ENCODE peak calls at places on chromosomes 7 and 10, in eight cellular contexts. S is Caco-2; T is activated CD4-positive, CD25-positive, alpha-beta regulatory T cell; P is T-helper 17 cell; U is stromal cell of bone marrow; C is NCI-H1417; N is GM10248; X is NAMALWA. I is an unnamed sample.

GRCh38 chr7:33039257-33039904 is 23.2 kb downstream of the NT5C3A start:
- DNase-seq in X (peak; percentile 69), C (no peak), U (no peak), S (no peak), N (peak; percentile 30), P (no peak), T (no peak), I (peak; percentile 44)

GRCh38 chr10:29947701-29948060 is 111.7 kb downstream of the JCAD start:
- DNase-seq in U (no peak), X (no peak), T (no peak), C (no peak), N (no peak), P (no peak), S (peak; percentile 20), I (no peak)

GRCh38 chr10:131014271-131014670 is 297.2 kb downstream of the TCERG1L start:
- DNase-seq in T (no peak), S (no peak), U (no peak), P (no peak), X (no peak), N (no peak), C (no peak), I (no peak)

GRCh38 chr10:118002581-118002980 is 44.2 kb downstream of the RAB11FIP2 start:
- DNase-seq in U (no peak), N (no peak), P (no peak), S (no peak), C (no peak), T (no peak), X (no peak), I (no peak)

GRCh38 chr10:123134058-123134914 is 1.5 kb upstream of the HMX3 start:
- DNase-seq in X (no peak), S (no peak), P (no peak), N (peak; percentile 18), U (no peak), C (no peak), T (no peak), I (no peak)

GRCh38 chr7:130489140-130489967 is 2.5 kb upstream of the MEST start:
- DNase-seq in U (no peak), C (no peak), S (peak; percentile 62), T (no peak), N (no peak), X (no peak), P (no peak), I (no peak)

GRCh38 chr10:58177362-58177947 is 90.2 kb downstream of the IPMK start:
- DNase-seq in C (peak; percentile 29), U (no peak), P (no peak), X (peak; percentile 37), N (peak; percentile 24), T (no peak), S (no peak), I (peak; percentile 10)

GRCh38 chr7:118085000-118085399 is 99.0 kb upstream of the LSM8 start:
- DNase-seq in N (no peak), U (no peak), C (no peak), T (no peak), S (no peak), X (no peak), P (no peak), I (no peak)

GRCh38 chr10:11396311-11396960 is 215.0 kb downstream of the USP6NL start:
- DNase-seq in U (no peak), C (no peak), T (no peak), X (no peak), S (no peak), N (no peak), P (no peak), I (no peak)

GRCh38 chr10:113820507-113820906 is 33.4 kb downstream of the DCLRE1A start:
- DNase-seq in S (peak; percentile 52), X (no peak), N (no peak), C (no peak), T (no peak), P (no peak), U (no peak), I (no peak)

GRCh38 chr7:22277375-22277774 is 79.6 kb downstream of the RAPGEF5 start:
- DNase-seq in T (no peak), U (no peak), N (no peak), S (no peak), X (no peak), P (no peak), C (no peak), I (no peak)

GRCh38 chr10:101495324-101495925 is 92.6 kb downstream of the POLL start:
- DNase-seq in U (no peak), N (no peak), P (no peak), X (peak; percentile 36), S (peak; percentile 26), T (no peak), C (peak; percentile 56), I (no peak)

GRCh38 chr10:30751678-30752331 is 122.3 kb upstream of the LYZL2 start:
- DNase-seq in P (no peak), N (peak; percentile 61), S (peak; percentile 76), U (peak; percentile 50), T (peak; percentile 17), C (no peak), X (peak; percentile 59), I (peak; percentile 60)

GRCh38 chr10:68543004-68543918 is 15.9 kb upstream of the SLC25A16 start:
- DNase-seq in U (no peak), P (no peak), C (no peak), X (no peak), N (no peak), T (no peak), S (no peak), I (no peak)

GRCh38 chr7:29806131-29806792 is at the start of gene WIPF3:
- DNase-seq in C (peak; percentile 55), T (no peak), U (no peak), N (peak; percentile 38), S (peak; percentile 71), X (no peak), P (no peak), I (peak; percentile 28)

GRCh38 chr10:60434418-60435046 is 44.9 kb upstream of the ANK3 start:
- DNase-seq in S (peak; percentile 76), X (peak; percentile 56), P (no peak), T (no peak), C (peak; percentile 67), U (no peak), N (peak; percentile 37), I (peak; percentile 22)

GRCh38 chr10:14758994-14759664 is 15.6 kb downstream of the FAM107B start:
- DNase-seq in U (no peak), P (no peak), T (no peak), C (no peak), X (peak; percentile 74), S (no peak), N (no peak), I (no peak)

GRCh38 chr7:31633894-31634494 is 53.0 kb upstream of the PPP1R17 start:
- DNase-seq in C (peak; percentile 89), P (no peak), N (peak; percentile 22), S (peak; percentile 77), X (peak; percentile 42), U (peak; percentile 32), T (no peak), I (no peak)

GRCh38 chr7:2937701-2938513 is 93.8 kb upstream of the GNA12 start:
- DNase-seq in C (no peak), T (no peak), X (no peak), P (no peak), N (no peak), U (no peak), S (no peak), I (no peak)

GRCh38 chr7:120436487-120437060 is 163.6 kb downstream of the KCND2 start:
- DNase-seq in N (no peak), U (no peak), S (no peak), X (peak; percentile 11), T (no peak), C (no peak), P (no peak), I (no peak)

GRCh38 chr7:14836571-14837189 is 65.9 kb downstream of the DGKB start:
- DNase-seq in C (peak; percentile 95), T (no peak), U (peak; percentile 53), S (no peak), X (no peak), N (no peak), P (no peak), I (no peak)

GRCh38 chr10:125151824-125152634 is 8.3 kb downstream of the CTBP2 start:
- DNase-seq in U (no peak), S (no peak), X (no peak), T (no peak), P (no peak), N (no peak), C (peak; percentile 70), I (no peak)

GRCh38 chr10:77774940-77775391 is 137.4 kb upstream of the KCNMA1 start:
- DNase-seq in U (no peak), T (no peak), P (no peak), X (no peak), C (no peak), N (no peak), S (no peak), I (no peak)

GRCh38 chr7:173120-173918 is 19.1 kb upstream of the FAM20C start:
- DNase-seq in S (no peak), U (no peak), N (no peak), P (no peak), C (no peak), T (no peak), X (no peak), I (no peak)

GRCh38 chr10:29780096-29780495 is 145.3 kb upstream of the SVIL start:
- DNase-seq in C (no peak), P (no peak), X (no peak), T (no peak), U (no peak), S (no peak), N (no peak), I (no peak)

GRCh38 chr10:88831709-88832108 is 19.9 kb downstream of the ANKRD22 start:
- DNase-seq in T (no peak), C (peak; percentile 2), N (no peak), P (peak; percentile 12), U (no peak), S (no peak), X (no peak), I (no peak)

GRCh38 chr7:157685430-157686284 is 348.9 kb downstream of the DNAJB6 start:
- DNase-seq in T (no peak), P (no peak), X (no peak), U (no peak), S (no peak), C (no peak), N (no peak), I (no peak)

GRCh38 chr10:18594574-18595156 is 56.7 kb downstream of the NSUN6 start:
- DNase-seq in S (peak; percentile 56), T (no peak), U (no peak), P (no peak), N (no peak), X (peak; percentile 38), C (no peak), I (no peak)

GRCh38 chr10:69684020-69684980 is 54.3 kb downstream of the FAM241B start:
- DNase-seq in X (no peak), N (no peak), S (peak; percentile 77), T (no peak), C (peak; percentile 1), P (no peak), U (peak; percentile 27), I (no peak)

GRCh38 chr7:151672706-151673105 is 153.0 kb upstream of the RHEB start:
- DNase-seq in C (no peak), X (no peak), S (no peak), P (no peak), U (no peak), T (no peak), N (no peak), I (no peak)

GRCh38 chr10:75197906-75198305 is 12.7 kb upstream of the VDAC2 start:
- DNase-seq in S (no peak), T (no peak), X (no peak), C (no peak), U (no peak), N (no peak), P (no peak), I (no peak)

GRCh38 chr10:77210645-77211044 is 427.0 kb downstream of the KCNMA1 start:
- DNase-seq in N (no peak), C (no peak), S (no peak), P (no peak), U (no peak), T (no peak), X (no peak), I (no peak)

GRCh38 chr10:88385601-88386203 is 197.4 kb downstream of the RNLS start:
- DNase-seq in U (no peak), P (peak; percentile 26), C (peak; percentile 14), X (peak; percentile 93), S (peak; percentile 49), N (peak; percentile 54), T (peak; percentile 19), I (peak; percentile 62)

GRCh38 chr7:104156842-104157277 is 51.0 kb downstream of the ORC5 start:
- DNase-seq in C (peak; percentile 78), T (no peak), P (no peak), N (no peak), S (peak; percentile 18), U (peak; percentile 3), X (peak; percentile 62), I (no peak)